ENCODE peak calls at places on chromosome 2, in six cellular contexts. Z is CD8-positive, alpha-beta memory T cell; M is Caco-2; V is kidney; E is bronchial epithelial cell; G is thoracic aorta. Q is an unnamed sample.
A peak's percentile ranks its signal among the peaks of the same experiment; 100 is the strongest.

GRCh38 chr2:55408098-55408882 is 11.4 kb downstream of the CCDC88A start:
- DNase-seq in Z (no peak), M (no peak), V (no peak), E (peak; percentile 31), G (no peak), Q (no peak)

GRCh38 chr2:61910603-61911002 is 5.1 kb downstream of the COMMD1 start:
- DNase-seq in Z (no peak), M (peak; percentile 42), V (no peak), E (peak; percentile 37), G (no peak), Q (no peak)

GRCh38 chr2:98763209-98763951 is 32.4 kb upstream of the MGAT4A start:
- DNase-seq in Z (no peak), M (no peak), V (no peak), E (no peak), G (no peak), Q (no peak)

GRCh38 chr2:209977386-209978239 is 24.8 kb upstream of the RPE start:
- DNase-seq in Z (peak; percentile 50), M (peak; percentile 36), V (no peak), E (peak; percentile 51), G (no peak), Q (peak; percentile 48)

GRCh38 chr2:47174731-47175361 is 19.7 kb upstream of the STPG4 start:
- DNase-seq in Z (peak; percentile 47), M (peak; percentile 38), V (no peak), E (peak; percentile 87), G (no peak), Q (peak; percentile 14)

GRCh38 chr2:172089005-172089504 is 3.7 kb downstream of the DLX1 start:
- DNase-seq in Z (no peak), M (no peak), V (no peak), E (no peak), G (no peak), Q (no peak)

GRCh38 chr2:175048275-175048674 is 43.1 kb upstream of the CHN1 start:
- DNase-seq in Z (no peak), M (no peak), V (no peak), E (no peak), G (no peak), Q (no peak)

GRCh38 chr2:160015746-160016145 is 46.7 kb downstream of the PLA2R1 start:
- DNase-seq in Z (no peak), M (no peak), V (no peak), E (no peak), G (no peak), Q (no peak)

GRCh38 chr2:21038403-21039073 is 5.3 kb downstream of the APOB start:
- DNase-seq in Z (no peak), M (no peak), V (no peak), E (peak; percentile 81), G (no peak), Q (no peak)

GRCh38 chr2:54666741-54667639 is 56.5 kb upstream of the EML6 start:
- DNase-seq in Z (no peak), M (no peak), V (no peak), E (no peak), G (no peak), Q (no peak)

GRCh38 chr2:156752042-156752441 is 315.9 kb downstream of the GPD2 start:
- DNase-seq in Z (no peak), M (no peak), V (no peak), E (no peak), G (no peak), Q (no peak)

GRCh38 chr2:109031481-109032228 is 42.6 kb upstream of the EDAR start:
- DNase-seq in Z (peak; percentile 92), M (no peak), V (peak; percentile 85), E (peak; percentile 22), G (no peak), Q (peak; percentile 98)

GRCh38 chr2:131064589-131065232 is 28.5 kb downstream of the FAM168B start:
- DNase-seq in Z (no peak), M (no peak), V (no peak), E (no peak), G (no peak), Q (no peak)

GRCh38 chr2:185738679-185739472 is at the start of gene FSIP2:
- DNase-seq in Z (no peak), M (no peak), V (peak; percentile 81), E (peak; percentile 66), G (no peak), Q (no peak)

GRCh38 chr2:160742679-160743078 is 249.1 kb upstream of the RBMS1 start:
- DNase-seq in Z (no peak), M (no peak), V (no peak), E (peak; percentile 41), G (no peak), Q (no peak)

GRCh38 chr2:16671760-16672159 is 6.1 kb upstream of the CYRIA start:
- DNase-seq in Z (no peak), M (no peak), V (no peak), E (peak; percentile 44), G (no peak), Q (no peak)

GRCh38 chr2:190267302-190267701 is 52.3 kb downstream of the HIBCH start:
- DNase-seq in Z (no peak), M (no peak), V (no peak), E (peak; percentile 73), G (no peak), Q (no peak)

GRCh38 chr2:201378496-201379397 is 21.6 kb upstream of the FLACC1 start:
- DNase-seq in Z (no peak), M (no peak), V (no peak), E (no peak), G (no peak), Q (no peak)

GRCh38 chr2:238291550-238292281 is 3.3 kb upstream of the PER2 start:
- DNase-seq in Z (no peak), M (no peak), V (peak; percentile 79), E (no peak), G (no peak), Q (no peak)

GRCh38 chr2:220278022-220278421 is 650.6 kb downstream of the SLC4A3 start:
- DNase-seq in Z (no peak), M (no peak), V (no peak), E (peak; percentile 59), G (no peak), Q (no peak)

GRCh38 chr2:121178730-121179129 is 106.3 kb downstream of the TFCP2L1 start:
- DNase-seq in Z (no peak), M (no peak), V (no peak), E (no peak), G (no peak), Q (no peak)

GRCh38 chr2:121175326-121175725 is 109.7 kb downstream of the TFCP2L1 start:
- DNase-seq in Z (no peak), M (no peak), V (no peak), E (no peak), G (no peak), Q (no peak)

GRCh38 chr2:121177905-121178304 is 107.1 kb downstream of the TFCP2L1 start:
- DNase-seq in Z (no peak), M (no peak), V (no peak), E (no peak), G (no peak), Q (peak; percentile 51)

GRCh38 chr2:121182520-121182919 is 102.5 kb downstream of the TFCP2L1 start:
- DNase-seq in Z (no peak), M (no peak), V (no peak), E (no peak), G (no peak), Q (no peak)

GRCh38 chr2:121179467-121179866 is 105.5 kb downstream of the TFCP2L1 start:
- DNase-seq in Z (no peak), M (no peak), V (no peak), E (no peak), G (no peak), Q (no peak)
- H3K4me3 ChIP-seq in Z (no peak overlapping the region), M (no peak overlapping the region), V (no peak overlapping the region), E (no peak overlapping the region), G (no peak overlapping the region), Q (no peak overlapping the region)

GRCh38 chr2:8412082-8412481 is 269.8 kb upstream of the ID2 start:
- DNase-seq in Z (no peak), M (peak; percentile 70), V (no peak), E (no peak), G (no peak), Q (no peak)

GRCh38 chr2:8412586-8412985 is 269.3 kb upstream of the ID2 start:
- DNase-seq in Z (no peak), M (peak; percentile 23), V (no peak), E (no peak), G (no peak), Q (no peak)

GRCh38 chr2:8408560-8409460 is 273.0 kb upstream of the ID2 start:
- DNase-seq in Z (no peak), M (no peak), V (no peak), E (no peak), G (no peak), Q (no peak)

GRCh38 chr2:8407332-8407731 is 274.5 kb upstream of the ID2 start:
- DNase-seq in Z (no peak), M (no peak), V (no peak), E (no peak), G (no peak), Q (no peak)

DNA sequence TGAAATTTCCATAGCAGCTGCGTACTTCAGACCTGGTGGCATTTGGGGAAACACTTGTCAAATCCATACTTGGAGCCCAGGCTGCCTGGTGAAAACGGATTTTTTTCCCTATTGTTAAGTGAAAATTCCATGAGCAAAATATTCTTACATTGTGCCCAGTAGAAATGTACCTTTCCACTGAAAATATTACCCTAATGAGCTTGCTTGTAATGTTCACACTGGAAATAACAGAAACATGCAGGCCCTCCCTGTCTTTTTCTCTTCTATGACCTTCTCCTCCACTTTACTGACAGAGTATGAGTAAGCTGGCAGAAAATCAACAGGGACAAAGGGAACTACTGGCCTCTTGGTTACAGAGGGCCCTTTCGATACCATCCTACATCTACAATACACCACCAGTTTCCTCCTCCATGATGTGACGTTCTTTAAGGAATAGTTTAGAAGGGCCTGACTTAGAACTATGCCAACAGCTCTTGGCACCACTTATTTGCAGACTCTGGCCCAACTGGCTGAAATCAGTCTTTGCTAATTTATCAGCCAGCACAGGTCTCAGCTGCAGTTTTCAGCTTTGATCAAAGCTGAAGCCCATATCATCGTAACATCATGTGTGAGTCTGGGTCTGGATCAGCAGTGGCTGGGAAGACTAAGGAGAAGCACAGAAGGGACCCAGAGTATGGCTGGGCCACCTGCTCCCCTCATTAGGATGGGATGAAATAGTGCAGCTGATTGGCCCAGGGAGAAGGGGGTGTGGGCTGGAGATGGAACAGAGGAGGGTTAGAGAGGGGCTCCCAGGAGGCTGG is 272.2 kb upstream of the ID2 start:
- DNase-seq in Z (no peak), M (no peak), V (no peak), E (no peak), G (no peak), Q (no peak)
- H3K4me3 ChIP-seq in Z (no peak overlapping the region), M (no peak overlapping the region), V (no peak overlapping the region), E (no peak overlapping the region), G (no peak overlapping the region), Q (no peak overlapping the region)

GRCh38 chr2:96866986-96867755 is 2.7 kb downstream of the SEMA4C start:
- DNase-seq in Z (no peak), M (no peak), V (no peak), E (no peak), G (no peak), Q (no peak)
- H3K4me3 ChIP-seq in Z (peak overlapping the region; percentile 63), M (peak overlapping the region; percentile 95), V (peak overlapping the region; percentile 65), E (no peak overlapping the region), G (peak overlapping the region; percentile 97), Q (no peak overlapping the region)

DNA sequence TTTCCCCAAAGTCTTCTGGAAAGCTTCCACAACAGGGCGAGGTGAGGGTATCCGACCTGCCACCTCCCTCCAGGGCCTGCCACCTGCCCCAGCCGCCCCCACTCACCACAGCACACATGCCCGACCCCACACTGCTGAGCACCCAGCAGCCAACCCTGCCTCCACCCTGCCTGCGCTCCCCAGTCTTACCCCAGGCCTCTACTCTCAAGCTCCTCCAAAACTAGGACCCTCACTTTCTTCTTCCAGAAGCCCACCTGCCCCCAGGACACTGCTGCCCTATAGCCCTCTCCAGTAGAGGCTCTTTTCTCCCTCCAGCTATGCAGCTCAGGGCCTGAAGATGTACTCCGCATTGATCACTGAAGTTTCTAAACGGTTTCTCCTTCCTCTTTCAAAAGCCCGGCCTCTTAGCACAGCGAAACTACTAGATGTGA is 128.9 kb upstream of the SLC1A4 start:
- DNase-seq in Z (no peak), M (no peak), V (no peak), E (no peak), G (no peak), Q (no peak)
- H3K4me3 ChIP-seq in Z (no peak overlapping the region), M (no peak overlapping the region), V (no peak overlapping the region), E (no peak overlapping the region), G (peak overlapping the region; percentile 78), Q (no peak overlapping the region)